ENCODE peak calls at places on chromosomes 2 and 18, in five cellular contexts. P is MM.1S, H is left ventricle myocardium inferior, U is BJ, S is ovary. C is an unnamed sample. For H3K36me3 and H3K27me3, the result is how much of the 10 kb centered on the place peaks cover.

GRCh38 chr18:10751711-10752110 is 225.9 kb downstream of the NAPG start:
- DNase-seq in P (no peak), H (no peak), U (no peak), S (no peak), C (no peak)

GRCh38 chr2:88450925-88451575 is 1.4 kb downstream of the FOXI3 start:
- DNase-seq in P (no peak), H (no peak), U (no peak), S (no peak), C (no peak)

GRCh38 chr18:36993068-36993467 is 164.1 kb downstream of the KIAA1328 start:
- DNase-seq in P (no peak), H (no peak), U (peak), S (no peak), C (no peak)

GRCh38 chr2:98378901-98379300 is 32.6 kb downstream of the CNGA3 start:
- DNase-seq in P (no peak), H (peak), U (no peak), S (peak), C (peak)

GRCh38 chr2:38572167-38572566 is 30.6 kb downstream of the HNRNPLL start:
- DNase-seq in P (no peak), H (no peak), U (peak), S (no peak), C (no peak)

GRCh38 chr2:170313636-170314348 is 135.8 kb downstream of the MYO3B start:
- DNase-seq in P (no peak), H (no peak), U (no peak), S (no peak), C (no peak)

GRCh38 chr2:98915751-98916358 is 20.2 kb downstream of the CRACDL start:
- DNase-seq in P (no peak), H (no peak), U (no peak), S (no peak), C (no peak)

GRCh38 chr2:96164459-96165184 is 19.4 kb upstream of the DUSP2 start:
- DNase-seq in P (no peak), H (no peak), U (no peak), S (no peak), C (no peak)

GRCh38 chr18:45066868-45067267 is 386.2 kb downstream of the SETBP1 start:
- DNase-seq in P (no peak), H (peak), U (no peak), S (no peak), C (no peak)

GRCh38 chr2:230913812-230914211 is 11.2 kb downstream of the GPR55 start:
- DNase-seq in P (no peak), H (no peak), U (no peak), S (no peak), C (no peak)

GRCh38 chr2:20642026-20642971 is 8.6 kb downstream of the HS1BP3 start:
- DNase-seq in P (peak), H (peak), U (no peak), S (peak), C (peak)

GRCh38 chr18:30623401-30624065 is 419.0 kb downstream of the DSC3 start:
- DNase-seq in P (no peak), H (no peak), U (no peak), S (no peak), C (no peak)

DNA sequence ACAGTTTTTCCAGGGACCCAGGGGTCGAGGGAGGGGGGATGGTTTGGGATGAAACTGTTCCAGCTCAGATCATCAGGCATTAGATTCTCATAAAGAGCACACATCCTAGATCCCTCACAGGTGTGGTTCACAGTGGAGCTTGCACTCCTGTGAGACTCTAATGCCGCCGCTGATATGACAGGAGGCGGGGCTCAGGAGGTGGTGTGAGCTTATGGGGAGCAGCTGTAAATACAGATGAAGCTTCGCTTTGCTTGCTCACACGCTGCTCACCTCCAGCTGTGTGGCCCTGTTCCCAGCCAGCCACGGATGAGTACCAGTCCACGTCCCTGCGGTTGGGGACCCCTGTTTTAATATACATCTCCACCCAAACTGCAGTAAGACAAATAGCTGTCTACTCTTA is 204.2 kb downstream of the AGAP1 start:
- DNase-seq in P (no peak), H (no peak), U (no peak), S (no peak), C (no peak)
- H3K36me3 ChIP-seq in P (under half), H (under half), U (under half), S (under half), C (under half)

GRCh38 chr2:121037480-121037879 is 247.5 kb downstream of the TFCP2L1 start:
- DNase-seq in P (no peak), H (no peak), U (no peak), S (no peak), C (no peak)

GRCh38 chr2:121038831-121039230 is 246.2 kb downstream of the TFCP2L1 start:
- DNase-seq in P (no peak), H (no peak), U (no peak), S (no peak), C (no peak)

GRCh38 chr2:121036226-121036692 is 248.7 kb downstream of the TFCP2L1 start:
- DNase-seq in P (no peak), H (no peak), U (no peak), S (no peak), C (no peak)

GRCh38 chr2:121038031-121038430 is 247.0 kb downstream of the TFCP2L1 start:
- DNase-seq in P (no peak), H (no peak), U (no peak), S (no peak), C (no peak)

GRCh38 chr2:121038431-121038830 is 246.6 kb downstream of the TFCP2L1 start:
- DNase-seq in P (no peak), H (no peak), U (no peak), S (no peak), C (no peak)
- H3K27me3 ChIP-seq in P (under half), H (half or more), U (under half), S (under half), C (under half)

DNA sequence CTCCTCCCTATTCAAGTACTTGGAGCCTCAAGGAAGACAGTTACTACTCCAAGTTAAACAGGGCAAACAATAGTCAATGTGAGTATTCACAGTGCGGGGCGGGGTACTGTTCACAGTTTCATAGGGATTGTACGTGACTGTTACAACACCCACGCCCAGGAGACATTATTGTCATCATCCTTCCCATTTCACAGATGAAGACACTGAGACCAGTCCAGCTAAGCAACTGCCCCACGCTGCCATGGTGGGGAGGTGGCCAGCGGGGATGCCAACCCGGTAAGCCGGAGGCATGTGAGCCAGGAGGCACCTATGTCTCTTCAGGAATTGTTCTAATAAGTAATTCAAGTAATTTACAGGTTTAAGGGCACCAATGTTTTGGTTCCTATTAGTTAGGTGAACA is 982 bp downstream of the HJURP start:
- DNase-seq in P (no peak), H (no peak), U (no peak), S (no peak), C (no peak)
- H3K4me3 ChIP-seq in P (peak), H (peak), U (peak), S (no peak), C (no peak)

GRCh38 chr2:190988910-190989309 is 25.1 kb downstream of the STAT1 start:
- DNase-seq in P (no peak), H (no peak), U (no peak), S (no peak), C (no peak)

GRCh38 chr2:190987938-190988337 is 26.0 kb downstream of the STAT1 start:
- DNase-seq in P (no peak), H (no peak), U (no peak), S (no peak), C (no peak)

GRCh38 chr2:190993292-190993643 is 20.7 kb downstream of the STAT1 start:
- DNase-seq in P (no peak), H (no peak), U (no peak), S (no peak), C (no peak)

GRCh38 chr2:190987116-190987515 is 26.9 kb downstream of the STAT1 start:
- DNase-seq in P (no peak), H (no peak), U (no peak), S (no peak), C (no peak)

GRCh38 chr2:190990132-190990531 is 23.8 kb downstream of the STAT1 start:
- DNase-seq in P (no peak), H (no peak), U (no peak), S (no peak), C (no peak)
- H3K36me3 ChIP-seq in P (under half), H (half or more), U (under half), S (under half), C (half or more)

GRCh38 chr2:70890469-70891065 is 45.1 kb upstream of the ATP6V1B1 start:
- DNase-seq in P (no peak), H (no peak), U (no peak), S (no peak), C (no peak)
- H3K27me3 ChIP-seq in P (under half), H (half or more), U (half or more), S (under half), C (half or more)

DNA sequence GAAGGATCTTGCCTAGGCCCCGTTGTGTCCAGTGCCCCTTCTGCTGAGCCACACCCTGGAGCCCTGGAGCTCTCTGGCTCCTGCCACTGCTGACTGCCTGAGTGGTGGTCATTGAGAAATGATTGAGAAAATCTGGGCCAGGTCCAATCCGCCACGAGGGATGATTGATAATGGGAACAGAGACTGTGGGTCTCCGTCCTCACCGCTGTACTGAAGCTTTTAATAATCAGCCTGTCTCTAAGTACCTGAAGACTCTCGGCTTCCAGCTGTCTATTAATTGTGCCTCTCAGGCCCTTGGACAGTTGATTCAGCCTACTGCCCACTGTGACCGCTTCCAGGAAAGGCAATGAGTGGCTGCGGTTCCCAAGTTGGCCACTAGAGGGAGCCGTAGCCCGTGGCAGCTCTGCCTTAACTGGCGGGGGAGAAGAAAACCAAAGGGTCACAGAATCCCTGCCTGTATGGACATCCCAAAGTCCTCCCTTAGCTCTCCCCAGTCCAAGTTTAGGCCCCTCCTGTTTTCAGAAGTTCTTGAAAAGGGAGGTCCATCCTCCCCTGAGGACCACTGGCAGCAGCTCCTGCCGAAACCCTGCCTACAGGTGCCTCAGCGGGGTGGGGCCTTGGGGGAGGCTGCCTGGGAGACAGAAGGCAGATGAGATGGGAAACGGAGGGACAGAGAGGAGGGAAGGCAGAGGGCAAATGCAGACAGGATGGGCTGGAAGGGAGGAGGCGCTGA is 213.6 kb downstream of the TNS1 start:
- DNase-seq in P (peak), H (peak), U (no peak), S (peak), C (peak)
- H3K4me3 ChIP-seq in P (no peak), H (peak), U (no peak), S (no peak), C (no peak)

DNA sequence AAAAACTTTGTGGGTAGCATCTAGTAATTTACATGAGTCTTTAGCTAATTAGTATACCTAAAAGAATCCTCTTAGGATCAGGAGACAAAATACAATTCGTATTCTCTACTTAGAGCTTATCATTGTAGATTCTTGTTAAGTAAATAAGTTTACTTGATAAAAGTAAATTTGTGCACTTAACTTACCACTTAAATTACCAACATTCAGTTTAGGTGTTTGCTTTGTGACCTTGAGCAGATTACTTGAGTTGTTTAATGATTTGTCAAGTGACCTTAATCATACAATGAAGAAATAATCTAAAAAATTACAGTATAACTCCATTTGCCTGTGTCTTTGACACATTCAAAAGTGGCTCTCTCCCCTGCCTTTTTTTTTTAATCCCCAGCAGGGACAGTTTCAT is 67.2 kb upstream of the UBXN4 start:
- DNase-seq in P (no peak), H (no peak), U (no peak), S (no peak), C (no peak)
- H3K36me3 ChIP-seq in P (under half), H (under half), U (under half), S (under half), C (under half)

GRCh38 chr2:120522151-120522751 is 176.3 kb downstream of the INHBB start:
- DNase-seq in P (no peak), H (peak), U (no peak), S (peak), C (no peak)
- H3K27me3 ChIP-seq in P (under half), H (under half), U (under half), S (under half), C (under half)

GRCh38 chr2:65343381-65343780 is 89.0 kb downstream of the SPRED2 start:
- DNase-seq in P (no peak), H (no peak), U (no peak), S (no peak), C (no peak)

GRCh38 chr2:65344182-65344581 is 88.2 kb downstream of the SPRED2 start:
- DNase-seq in P (no peak), H (no peak), U (no peak), S (no peak), C (no peak)

GRCh38 chr2:65347913-65348312 is 84.5 kb downstream of the SPRED2 start:
- DNase-seq in P (no peak), H (no peak), U (no peak), S (no peak), C (no peak)

GRCh38 chr2:65344689-65345088 is 87.7 kb downstream of the SPRED2 start:
- DNase-seq in P (no peak), H (no peak), U (no peak), S (no peak), C (no peak)

GRCh38 chr2:65345626-65346025 is 86.8 kb downstream of the SPRED2 start:
- DNase-seq in P (no peak), H (no peak), U (no peak), S (no peak), C (no peak)
- H3K4me3 ChIP-seq in P (no peak), H (no peak), U (no peak), S (no peak), C (no peak)

GRCh38 chr2:228771306-228771705 is 499.8 kb downstream of the PID1 start:
- DNase-seq in P (no peak), H (no peak), U (no peak), S (no peak), C (no peak)
- H3K36me3 ChIP-seq in P (under half), H (under half), U (under half), S (under half), C (under half)